ENCODE peak calls at places on chromosome 12, in six cellular contexts. I, Z, G, L, C and H are unnamed samples.

GRCh38 chr12:79001404-79001803 is 136.8 kb downstream of the SYT1 start:
- DNase-seq in L (no peak), Z (no peak), I (no peak), C (no peak), G (no peak), H (no peak)

GRCh38 chr12:102962986-102963385 is 5.5 kb downstream of the ASCL1 start:
- DNase-seq in G (no peak), L (no peak), I (no peak), C (no peak), Z (no peak), H (no peak)

GRCh38 chr12:74490390-74491064 is 47.1 kb upstream of the ATXN7L3B start:
- DNase-seq in I (no peak), G (no peak), C (peak), L (no peak), Z (peak), H (peak)

GRCh38 chr12:114440450-114441383 is 34.8 kb upstream of the TBX5 start:
- DNase-seq in G (peak), I (no peak), Z (no peak), C (no peak), L (no peak), H (no peak)

GRCh38 chr12:19783547-19784444 is 344.5 kb downstream of the AEBP2 start:
- DNase-seq in I (no peak), G (peak), L (no peak), C (no peak), Z (no peak), H (no peak)

GRCh38 chr12:10982244-10982643 is 4.5 kb downstream of the TAS2R50 start:
- DNase-seq in C (peak), L (no peak), Z (peak), G (no peak), I (no peak), H (no peak)

GRCh38 chr12:51886021-51886710 is 1.7 kb upstream of the ANKRD33 start:
- DNase-seq in C (no peak), L (peak), G (no peak), Z (peak), I (no peak), H (peak)

GRCh38 chr12:79358716-79359341 is 331.9 kb downstream of the PAWR start:
- DNase-seq in C (no peak), L (no peak), G (no peak), I (no peak), Z (no peak), H (no peak)

GRCh38 chr12:24728366-24728765 is 220.5 kb downstream of the BCAT1 start:
- DNase-seq in I (no peak), C (no peak), G (peak), Z (peak), L (peak), H (peak)

GRCh38 chr12:41709463-41710285 is 435.0 kb downstream of the GXYLT1 start:
- DNase-seq in I (no peak), Z (no peak), G (no peak), C (no peak), L (no peak), H (peak)

GRCh38 chr12:66885115-66885875 is 206.4 kb upstream of the GRIP1 start:
- DNase-seq in I (no peak), C (no peak), G (peak), L (no peak), Z (no peak), H (no peak)

GRCh38 chr12:69657376-69658137 is 41.5 kb downstream of the BEST3 start:
- DNase-seq in G (no peak), Z (no peak), I (no peak), C (no peak), L (no peak), H (no peak)

GRCh38 chr12:49705479-49706267 is 1.5 kb downstream of the FMNL3 start:
- DNase-seq in L (peak), G (no peak), Z (peak), I (no peak), C (no peak), H (no peak)

GRCh38 chr12:63802012-63802608 is 22.4 kb downstream of the RXYLT1 start:
- DNase-seq in C (no peak), G (peak), I (no peak), L (peak), Z (peak), H (peak)

GRCh38 chr12:32983332-32983731 is 86.8 kb upstream of the PKP2 start:
- DNase-seq in L (no peak), I (no peak), G (no peak), C (no peak), Z (no peak), H (no peak)

GRCh38 chr12:109779382-109779781 is 53.8 kb downstream of the TRPV4 start:
- DNase-seq in I (no peak), C (no peak), Z (no peak), L (peak), G (no peak), H (no peak)

GRCh38 chr12:131499864-131500190 is 211.1 kb upstream of the SFSWAP start:
- DNase-seq in I (no peak), L (no peak), Z (no peak), G (no peak), C (no peak), H (no peak)

GRCh38 chr12:117590999-117591398 is 229.6 kb upstream of the NOS1 start:
- DNase-seq in I (no peak), G (peak), L (no peak), Z (no peak), C (no peak), H (no peak)

GRCh38 chr12:19757317-19757877 is 318.1 kb downstream of the AEBP2 start:
- DNase-seq in C (peak), L (peak), G (peak), I (no peak), Z (no peak), H (peak)

GRCh38 chr12:111858778-111859177 is 16.8 kb downstream of the MAPKAPK5 start:
- DNase-seq in G (no peak), Z (no peak), I (no peak), C (no peak), L (no peak), H (no peak)

GRCh38 chr12:120903382-120903817 is 758 bp downstream of the SPPL3 start:
- DNase-seq in G (no peak), I (peak), Z (peak), C (peak), L (peak), H (peak)

GRCh38 chr12:103928736-103929050 is 1.5 kb upstream of the HSP90B1 start:
- DNase-seq in L (no peak), I (no peak), Z (no peak), G (no peak), C (peak), H (no peak)

GRCh38 chr12:63037721-63038120 is 102.8 kb upstream of the PPM1H start:
- DNase-seq in Z (no peak), C (no peak), L (no peak), I (no peak), G (no peak), H (no peak)

GRCh38 chr12:76266797-76267196 is 81.4 kb downstream of the BBS10 start:
- DNase-seq in G (no peak), I (no peak), Z (no peak), C (no peak), L (peak), H (peak)

GRCh38 chr12:101045486-101046474 is 164.3 kb downstream of the SLC5A8 start:
- DNase-seq in G (no peak), Z (no peak), L (no peak), I (no peak), C (no peak), H (no peak)

GRCh38 chr12:44626883-44627282 is 249.2 kb downstream of the NELL2 start:
- DNase-seq in Z (no peak), C (no peak), I (no peak), L (no peak), G (peak), H (no peak)

GRCh38 chr12:57367121-57367520 is 63.7 kb downstream of the R3HDM2 start:
- DNase-seq in C (no peak), I (no peak), L (no peak), G (no peak), Z (no peak), H (no peak)

GRCh38 chr12:57844725-57845477 is 1.6 kb downstream of the CTDSP2 start:
- DNase-seq in L (peak), C (no peak), Z (peak), G (peak), I (peak), H (peak)

GRCh38 chr12:52267699-52268098 is 6.7 kb upstream of the KRT86 start:
- DNase-seq in Z (no peak), L (no peak), G (no peak), I (no peak), C (no peak), H (no peak)

GRCh38 chr12:25717552-25717951 is 164.5 kb upstream of the LMNTD1 start:
- DNase-seq in Z (no peak), C (no peak), I (no peak), G (no peak), L (no peak), H (no peak)

GRCh38 chr12:50251619-50252300 is 31.6 kb downstream of the LIMA1 start:
- DNase-seq in G (no peak), L (peak), I (no peak), Z (no peak), C (no peak), H (no peak)

DNA sequence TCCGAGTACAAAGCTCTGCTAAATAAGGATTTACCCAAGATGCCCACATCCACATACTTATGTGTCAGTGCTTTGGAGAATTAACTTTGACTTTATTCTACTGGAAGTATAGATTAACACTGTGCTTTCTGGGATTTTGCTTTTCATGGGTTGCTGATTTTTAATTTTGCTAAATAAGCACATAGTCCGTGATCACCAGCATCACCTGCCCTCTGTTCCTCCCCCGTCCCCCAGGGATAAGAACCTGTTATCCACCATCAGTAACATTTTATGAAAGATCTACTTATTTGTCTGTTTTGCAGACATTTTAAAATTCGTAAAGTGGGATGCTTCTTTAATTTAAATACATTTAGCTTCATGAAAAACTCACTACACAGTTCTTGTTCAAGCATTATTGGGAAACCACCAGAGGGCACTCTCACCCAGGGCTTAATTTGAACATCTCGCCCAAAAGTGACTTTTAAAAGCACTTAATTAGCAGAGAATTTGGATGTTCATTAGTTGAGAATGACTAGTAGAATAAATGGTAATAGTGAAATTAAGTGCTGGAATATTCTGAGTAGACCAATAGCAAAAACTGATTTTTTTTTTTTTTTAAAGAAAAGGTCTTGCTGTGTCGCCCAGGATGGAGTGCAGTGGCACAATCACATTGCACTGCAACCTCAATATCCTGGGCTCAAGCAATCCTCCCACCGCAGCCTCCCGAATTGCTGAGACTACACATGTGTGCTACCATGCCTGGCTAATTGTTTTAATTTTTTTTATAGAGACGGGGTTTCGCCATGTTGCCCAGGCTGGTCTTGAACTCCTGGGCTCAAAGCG is 35.7 kb downstream of the MRPL42 start:
- DNase-seq in L (peak), C (no peak), I (peak), Z (peak), G (peak), H (peak)
- TF ChIP-seq CTCF in L (peak), C (peak), I (peak), Z (peak), G (peak), H (peak)

GRCh38 chr12:125193798-125194562 is 128.7 kb downstream of the AACS start:
- DNase-seq in I (no peak), C (no peak), Z (no peak), L (peak), G (peak), H (no peak)
- TF ChIP-seq CTCF in I (no peak), C (no peak), Z (no peak), L (no peak), G (peak), H (peak)

GRCh38 chr12:123891011-123891410 is 81.6 kb downstream of the CCDC92 start:
- DNase-seq in I (no peak), L (no peak), G (no peak), C (no peak), Z (no peak), H (no peak)

GRCh38 chr12:123892180-123892559 is 80.5 kb downstream of the CCDC92 start:
- DNase-seq in I (no peak), C (no peak), Z (no peak), L (no peak), G (no peak), H (no peak)

GRCh38 chr12:123892853-123893252 is 79.8 kb downstream of the CCDC92 start:
- DNase-seq in Z (no peak), G (no peak), I (no peak), C (no peak), L (no peak), H (no peak)

GRCh38 chr12:123890536-123890902 is 82.1 kb downstream of the CCDC92 start:
- DNase-seq in G (no peak), Z (no peak), C (no peak), I (no peak), L (no peak), H (no peak)

DNA sequence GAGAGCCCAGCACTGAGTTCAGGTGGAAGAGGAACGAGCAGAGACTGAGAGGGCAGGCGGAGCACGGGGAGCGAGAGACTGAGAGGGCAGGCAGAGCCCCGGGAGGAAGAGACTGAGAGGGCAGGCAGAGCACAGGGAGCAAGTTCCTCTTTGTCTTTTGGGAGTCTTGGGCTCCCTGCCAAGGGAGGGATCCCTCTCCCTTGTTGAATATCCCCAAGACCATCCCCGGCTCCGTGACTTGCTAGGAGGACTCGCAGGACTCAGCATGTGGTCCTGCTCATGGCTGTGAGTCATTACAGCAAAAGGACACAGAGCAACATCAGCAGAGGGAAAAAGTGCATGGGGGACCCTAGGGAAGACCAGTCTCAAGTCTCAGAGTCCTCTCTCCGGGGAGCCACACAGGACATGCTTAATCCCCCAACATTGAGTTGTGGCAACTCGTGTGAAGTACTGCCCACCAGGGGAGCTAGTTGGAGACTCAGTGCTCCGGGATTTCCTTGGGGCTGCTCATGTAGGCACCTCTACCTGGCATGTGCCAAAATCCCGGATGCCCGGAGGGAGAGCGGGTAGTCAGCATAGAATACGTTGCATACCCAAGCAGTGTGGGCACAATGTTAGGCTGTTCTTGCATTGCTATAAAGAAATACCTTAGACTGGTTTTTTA is 81.0 kb downstream of the CCDC92 start:
- DNase-seq in C (no peak), L (no peak), I (no peak), Z (no peak), G (peak), H (peak)
- TF ChIP-seq CTCF in C (no peak), L (peak), I (no peak), Z (no peak), G (no peak), H (no peak)

GRCh38 chr12:71970031-71970430 is 31.4 kb downstream of the TPH2 start:
- DNase-seq in G (no peak), Z (no peak), C (no peak), I (no peak), L (no peak), H (no peak)

GRCh38 chr12:71969330-71969729 is 30.7 kb downstream of the TPH2 start:
- DNase-seq in I (no peak), L (no peak), C (no peak), Z (no peak), G (no peak), H (no peak)

GRCh38 chr12:71967176-71967575 is 28.5 kb downstream of the TPH2 start:
- DNase-seq in L (no peak), C (no peak), G (no peak), I (no peak), Z (no peak), H (no peak)

GRCh38 chr12:71973687-71974086 is 35.0 kb downstream of the TPH2 start:
- DNase-seq in Z (no peak), L (no peak), C (no peak), I (no peak), G (no peak), H (no peak)

GRCh38 chr12:71972441-71973074 is 33.9 kb downstream of the TPH2 start:
- DNase-seq in I (no peak), L (peak), G (no peak), C (no peak), Z (no peak), H (peak)
- TF ChIP-seq CTCF in I (no peak), L (no peak), G (no peak), C (no peak), Z (no peak), H (no peak)